ENCODE peak calls at places on chromosomes 13 and 19, in nine cellular contexts. R, E, V, Z, W, H, D, N and T are unnamed samples.

GRCh38 chr19:34430738-34431625 is 2.8 kb downstream of the UBA2 start:
- DNase-seq in R (peak; percentile 66), E (peak; percentile 68), V (peak; percentile 61), Z (peak; percentile 52), W (peak; percentile 83), H (peak; percentile 73), D (no peak), N (peak; percentile 45), T (peak; percentile 60)

GRCh38 chr19:48806818-48807589 is 3.8 kb downstream of the BCAT2 start:
- DNase-seq in R (peak; percentile 42), E (peak; percentile 39), V (peak; percentile 49), Z (peak; percentile 60), W (peak; percentile 68), H (peak; percentile 77), D (no peak), N (no peak), T (no peak)

GRCh38 chr19:46602392-46603194 is 1.5 kb downstream of the CALM3 start:
- DNase-seq in R (no peak), E (no peak), V (no peak), Z (no peak), W (peak; percentile 28), H (no peak), D (no peak), N (no peak), T (no peak)

GRCh38 chr13:100542546-100543156 is 45.9 kb downstream of the GGACT start:
- DNase-seq in R (no peak), E (peak; percentile 64), V (peak; percentile 76), Z (no peak), W (peak; percentile 61), H (peak; percentile 83), D (no peak), N (peak; percentile 12), T (no peak)

GRCh38 chr13:110680852-110681251 is 25.1 kb downstream of the CARS2 start:
- DNase-seq in R (peak; percentile 46), E (no peak), V (peak; percentile 16), Z (peak; percentile 16), W (peak; percentile 80), H (peak; percentile 50), D (no peak), N (no peak), T (peak; percentile 12)

GRCh38 chr13:33728271-33729037 is 89.5 kb upstream of the RFC3 start:
- DNase-seq in R (no peak), E (no peak), V (peak; percentile 8), Z (no peak), W (no peak), H (no peak), D (peak; percentile 27), N (peak; percentile 25), T (no peak)

GRCh38 chr19:4097501-4097900 is 26.4 kb downstream of the MAP2K2 start:
- DNase-seq in R (no peak), E (no peak), V (no peak), Z (no peak), W (no peak), H (no peak), D (peak; percentile 63), N (no peak), T (no peak)

GRCh38 chr19:45852941-45853340 is 10.0 kb downstream of the SYMPK start:
- DNase-seq in R (no peak), E (no peak), V (no peak), Z (no peak), W (no peak), H (no peak), D (no peak), N (no peak), T (no peak)

GRCh38 chr19:45472557-45473365 is 5.0 kb downstream of the FOSB start:
- DNase-seq in R (peak; percentile 32), E (no peak), V (no peak), Z (no peak), W (peak; percentile 57), H (no peak), D (no peak), N (no peak), T (peak; percentile 70)

GRCh38 chr19:38373907-38374331 is 452 bp upstream of the PSMD8 start:
- DNase-seq in R (no peak), E (no peak), V (no peak), Z (no peak), W (no peak), H (no peak), D (no peak), N (no peak), T (no peak)

GRCh38 chr13:90912247-90912646 is 435.2 kb upstream of the MIR17HG start:
- DNase-seq in R (no peak), E (no peak), V (no peak), Z (no peak), W (no peak), H (no peak), D (no peak), N (no peak), T (no peak)

GRCh38 chr13:74132768-74133656 is 1.2 kb downstream of the KLF12 start:
- DNase-seq in R (peak; percentile 57), E (peak; percentile 50), V (peak; percentile 71), Z (peak; percentile 62), W (peak; percentile 68), H (peak; percentile 47), D (peak; percentile 32), N (peak; percentile 23), T (peak; percentile 54)

GRCh38 chr13:102584423-102584822 is 12.4 kb upstream of the TPP2 start:
- DNase-seq in R (no peak), E (no peak), V (no peak), Z (no peak), W (no peak), H (no peak), D (no peak), N (no peak), T (no peak)

GRCh38 chr13:33202644-33203169 is 82.8 kb downstream of the STARD13 start:
- DNase-seq in R (no peak), E (no peak), V (no peak), Z (no peak), W (no peak), H (no peak), D (no peak), N (no peak), T (no peak)

GRCh38 chr13:110478405-110479214 is 82.9 kb downstream of the RAB20 start:
- DNase-seq in R (no peak), E (no peak), V (no peak), Z (no peak), W (no peak), H (no peak), D (no peak), N (no peak), T (no peak)

GRCh38 chr13:44703371-44703770 is 127.2 kb upstream of the TSC22D1 start:
- DNase-seq in R (no peak), E (peak; percentile 87), V (peak; percentile 43), Z (no peak), W (no peak), H (no peak), D (no peak), N (peak; percentile 64), T (no peak)

GRCh38 chr13:62663767-62664166 is 1248.1 kb upstream of the PCDH20 start:
- DNase-seq in R (peak; percentile 16), E (peak; percentile 13), V (no peak), Z (no peak), W (no peak), H (no peak), D (no peak), N (no peak), T (no peak)

GRCh38 chr13:38421590-38422560 is 72.2 kb downstream of the UFM1 start:
- DNase-seq in R (no peak), E (peak; percentile 1), V (peak; percentile 27), Z (no peak), W (no peak), H (no peak), D (no peak), N (peak; percentile 46), T (no peak)

GRCh38 chr19:15213715-15214381 is 13.1 kb upstream of the NOTCH3 start:
- DNase-seq in R (no peak), E (no peak), V (peak; percentile 38), Z (no peak), W (peak; percentile 32), H (no peak), D (peak; percentile 90), N (no peak), T (no peak)

DNA sequence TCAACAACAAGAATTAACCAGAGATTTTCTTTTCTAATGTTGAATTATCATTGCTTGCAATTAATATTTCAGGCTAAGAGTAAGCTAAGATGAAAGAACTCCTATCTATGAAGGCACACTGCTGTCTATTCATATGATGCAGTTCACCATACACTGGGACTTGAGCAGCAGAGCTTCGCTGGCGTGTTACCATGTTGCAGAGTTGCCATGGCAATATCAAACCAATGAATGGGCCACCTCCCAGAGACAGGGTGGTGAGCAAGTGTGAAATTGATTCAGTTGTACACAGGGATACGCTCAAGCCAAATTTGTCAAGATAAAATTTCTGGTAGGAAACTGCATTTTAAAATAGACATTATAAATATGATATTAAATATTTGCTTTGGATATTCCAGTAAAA is 69.3 kb upstream of the MYO16 start:
- DNase-seq in R (no peak), E (no peak), V (no peak), Z (no peak), W (no peak), H (peak; percentile 15), D (no peak), N (no peak), T (no peak)
- H3K4me3 ChIP-seq in R (no peak overlapping the region), E (no peak overlapping the region), V (no peak overlapping the region), Z (no peak overlapping the region), W (no peak overlapping the region), H (no peak overlapping the region), D (no peak overlapping the region), N (no peak overlapping the region), T (no peak overlapping the region)

DNA sequence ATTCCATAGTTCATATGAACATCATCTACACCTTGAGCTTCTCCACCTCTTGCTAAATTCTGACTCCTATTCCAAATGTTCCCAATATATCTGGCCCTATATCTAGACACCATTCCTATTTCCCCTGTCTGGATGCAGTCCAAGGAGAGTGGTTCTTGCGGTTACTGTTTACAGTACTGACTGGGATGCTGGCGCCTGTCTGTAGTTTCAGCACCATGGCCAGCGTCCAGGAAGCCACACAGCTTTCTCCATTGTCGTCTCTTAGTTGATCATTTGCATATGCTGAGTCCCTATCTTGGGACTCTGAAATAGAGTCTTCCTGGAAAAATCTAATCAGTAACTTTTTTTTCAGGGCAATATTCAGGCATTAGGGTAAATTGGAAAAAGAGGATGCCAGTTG is 14.9 kb downstream of the LAIR2 start:
- DNase-seq in R (peak; percentile 60), E (peak; percentile 2), V (peak; percentile 11), Z (peak; percentile 52), W (peak; percentile 78), H (peak; percentile 81), D (peak; percentile 46), N (peak; percentile 27), T (peak; percentile 42)
- H3K27me3 ChIP-seq in R (no peaks in the 10 kb centered on the region), E (no peaks in the 10 kb centered on the region), V (no peaks in the 10 kb centered on the region), Z (no peaks in the 10 kb centered on the region), W (no peaks in the 10 kb centered on the region), H (no peaks in the 10 kb centered on the region), D (peaks cover 13% of the 10 kb centered on the region), N (no peaks in the 10 kb centered on the region), T (no peaks in the 10 kb centered on the region)

DNA sequence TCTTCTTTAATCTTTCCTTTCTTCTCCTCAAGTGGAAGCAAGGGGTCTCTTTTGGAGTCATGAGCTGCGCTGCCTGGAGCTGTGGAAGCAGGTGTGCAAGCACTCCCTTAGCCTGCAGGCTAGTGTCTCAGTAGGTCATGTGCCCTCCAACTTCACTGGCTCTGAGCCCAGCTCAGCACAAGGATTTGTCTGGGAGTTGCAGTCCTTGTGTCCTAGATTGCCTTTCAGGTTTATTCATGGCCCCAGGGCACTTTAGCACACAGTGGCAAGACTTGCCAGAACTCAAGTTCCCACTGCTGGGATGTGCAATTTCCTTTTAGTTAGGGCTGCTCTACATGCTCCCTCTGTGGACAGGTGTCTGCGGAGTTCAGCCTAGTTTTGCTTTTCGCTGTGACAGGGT is 211.7 kb downstream of the LIG4 start:
- DNase-seq in R (peak; percentile 2), E (no peak), V (no peak), Z (no peak), W (no peak), H (no peak), D (no peak), N (no peak), T (no peak)
- H3K4me3 ChIP-seq in R (no peak overlapping the region), E (no peak overlapping the region), V (no peak overlapping the region), Z (no peak overlapping the region), W (no peak overlapping the region), H (no peak overlapping the region), D (no peak overlapping the region), N (no peak overlapping the region), T (no peak overlapping the region)

GRCh38 chr13:28492527-28493367 is 2.2 kb downstream of the FLT1 start:
- DNase-seq in R (peak; percentile 46), E (no peak), V (no peak), Z (peak; percentile 38), W (peak; percentile 63), H (no peak), D (no peak), N (no peak), T (peak; percentile 55)
- H3K27me3 ChIP-seq in R (peaks cover 77% of the 10 kb centered on the region), E (peaks cover 22% of the 10 kb centered on the region), V (peaks cover 62% of the 10 kb centered on the region), Z (no peaks in the 10 kb centered on the region), W (peaks cover 32% of the 10 kb centered on the region), H (peaks cover 48% of the 10 kb centered on the region), D (peaks cover 77% of the 10 kb centered on the region), N (peaks cover 37% of the 10 kb centered on the region), T (peaks cover 6% of the 10 kb centered on the region)